ENCODE peak calls at places on chromosome 17, in nine cellular contexts. Y is CD8-positive, alpha-beta T cell; O is cardiac muscle cell; H is left ventricle myocardium inferior; M is K562; T is CD8-positive, alpha-beta memory T cell; Q is tibial artery; G is lower lobe of right lung; F is astrocyte. D is an unnamed sample. For H3K4me1 and H3K27me3, the result is how much of the 10 kb centered on the place peaks cover.

GRCh38 chr17:28494445-28495188 is 11.5 kb upstream of the FOXN1 start:
- DNase-seq in Y (peak), O (peak), H (peak), M (peak), T (peak), Q (peak), G (peak), F (peak), D (peak)

GRCh38 chr17:80349437-80350160 is 65.4 kb upstream of the ENDOV start:
- DNase-seq in Y (no peak), O (no peak), H (no peak), M (no peak), T (no peak), Q (no peak), G (no peak), F (no peak), D (no peak)

GRCh38 chr17:17890773-17891759 is 54.3 kb upstream of the SREBF1 start:
- DNase-seq in Y (peak), O (peak), H (peak), M (peak), T (peak), Q (no peak), G (peak), F (peak), D (peak)

GRCh38 chr17:31053076-31053475 is 41.7 kb upstream of the NF1 start:
- DNase-seq in Y (no peak), O (no peak), H (no peak), M (no peak), T (no peak), Q (no peak), G (no peak), F (no peak), D (no peak)

GRCh38 chr17:3963214-3964201 is 729 bp downstream of the ATP2A3 start:
- DNase-seq in Y (peak), O (peak), H (no peak), M (peak), T (peak), Q (no peak), G (peak), F (no peak), D (no peak)

GRCh38 chr17:50071692-50072091 is 15.8 kb downstream of the ITGA3 start:
- DNase-seq in Y (no peak), O (no peak), H (no peak), M (no peak), T (no peak), Q (no peak), G (no peak), F (no peak), D (no peak)

GRCh38 chr17:40364121-40364861 is at the start of gene GJD3:
- DNase-seq in Y (no peak), O (no peak), H (no peak), M (peak), T (no peak), Q (no peak), G (no peak), F (no peak), D (no peak)

GRCh38 chr17:77455111-77455877 is 314.5 kb downstream of the SEC14L1 start:
- DNase-seq in Y (no peak), O (no peak), H (no peak), M (no peak), T (peak), Q (no peak), G (no peak), F (peak), D (no peak)

DNA sequence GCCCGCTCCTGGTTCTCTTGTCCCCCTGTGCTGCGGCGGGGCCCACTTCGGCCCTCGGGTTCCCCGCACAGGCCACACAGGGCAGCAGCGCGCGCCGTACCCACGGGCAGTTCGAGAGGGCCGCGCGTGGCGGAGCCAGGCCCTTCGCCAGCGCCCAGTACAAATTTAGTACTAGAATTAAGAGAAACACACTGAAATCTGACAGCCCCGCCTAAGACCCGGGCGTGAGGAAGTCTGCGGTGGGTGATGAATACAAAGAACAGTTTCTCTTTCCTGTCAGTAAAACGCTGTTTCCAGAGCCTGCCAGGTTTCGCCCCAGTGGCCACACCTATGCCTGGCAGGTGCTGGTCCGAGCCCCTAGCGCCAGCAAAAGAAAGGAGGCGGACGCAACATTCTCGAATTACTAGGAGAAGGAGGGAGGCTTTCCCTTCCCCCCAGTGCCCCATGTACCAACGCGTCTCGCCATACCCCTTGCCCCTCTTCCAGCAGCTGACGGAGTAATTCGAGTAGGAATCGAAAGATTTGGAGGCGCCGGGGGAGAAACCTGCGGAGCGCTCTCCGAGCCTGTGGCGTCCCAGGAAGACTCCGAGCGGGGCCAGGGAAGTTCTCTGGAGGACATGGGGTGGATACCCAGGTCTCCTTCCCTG is 591 bp upstream of the SLFN5 start:
- DNase-seq in Y (peak), O (peak), H (peak), M (peak), T (peak), Q (peak), G (peak), F (peak), D (no peak)
- H3K4me3 ChIP-seq in Y (peak), O (peak), H (peak), M (peak), T (peak), Q (peak), G (peak), F (peak), D (peak)

GRCh38 chr17:46167826-46168569 is 25.2 kb downstream of the KANSL1 start:
- DNase-seq in Y (no peak), O (no peak), H (no peak), M (no peak), T (no peak), Q (no peak), G (no peak), F (peak), D (no peak)

GRCh38 chr17:46169913-46170312 is 23.3 kb downstream of the KANSL1 start:
- DNase-seq in Y (no peak), O (no peak), H (no peak), M (no peak), T (no peak), Q (no peak), G (no peak), F (no peak), D (no peak)

GRCh38 chr17:46163929-46164594 is 29.2 kb downstream of the KANSL1 start:
- DNase-seq in Y (no peak), O (no peak), H (no peak), M (no peak), T (no peak), Q (no peak), G (no peak), F (no peak), D (no peak)

GRCh38 chr17:46166692-46167249 is 26.5 kb downstream of the KANSL1 start:
- DNase-seq in Y (no peak), O (no peak), H (no peak), M (no peak), T (no peak), Q (no peak), G (no peak), F (no peak), D (no peak)

GRCh38 chr17:46167267-46167666 is 26.0 kb downstream of the KANSL1 start:
- DNase-seq in Y (no peak), O (no peak), H (no peak), M (no peak), T (no peak), Q (no peak), G (no peak), F (no peak), D (no peak)
- H3K4me1 ChIP-seq in Y (half or more), O (under half), H (half or more), M (under half), T (half or more), Q (under half), G (half or more), F (under half), D (under half)

GRCh38 chr17:55225237-55225636 is 39.5 kb upstream of the HLF start:
- DNase-seq in Y (no peak), O (no peak), H (no peak), M (no peak), T (no peak), Q (no peak), G (no peak), F (no peak), D (no peak)

GRCh38 chr17:55233840-55234239 is 30.9 kb upstream of the HLF start:
- DNase-seq in Y (no peak), O (no peak), H (no peak), M (no peak), T (no peak), Q (no peak), G (no peak), F (no peak), D (no peak)

GRCh38 chr17:55224746-55225145 is 40.0 kb upstream of the HLF start:
- DNase-seq in Y (no peak), O (no peak), H (no peak), M (no peak), T (no peak), Q (no peak), G (no peak), F (no peak), D (no peak)

GRCh38 chr17:55230716-55231115 is 34.0 kb upstream of the HLF start:
- DNase-seq in Y (no peak), O (no peak), H (no peak), M (no peak), T (no peak), Q (no peak), G (no peak), F (no peak), D (no peak)

DNA sequence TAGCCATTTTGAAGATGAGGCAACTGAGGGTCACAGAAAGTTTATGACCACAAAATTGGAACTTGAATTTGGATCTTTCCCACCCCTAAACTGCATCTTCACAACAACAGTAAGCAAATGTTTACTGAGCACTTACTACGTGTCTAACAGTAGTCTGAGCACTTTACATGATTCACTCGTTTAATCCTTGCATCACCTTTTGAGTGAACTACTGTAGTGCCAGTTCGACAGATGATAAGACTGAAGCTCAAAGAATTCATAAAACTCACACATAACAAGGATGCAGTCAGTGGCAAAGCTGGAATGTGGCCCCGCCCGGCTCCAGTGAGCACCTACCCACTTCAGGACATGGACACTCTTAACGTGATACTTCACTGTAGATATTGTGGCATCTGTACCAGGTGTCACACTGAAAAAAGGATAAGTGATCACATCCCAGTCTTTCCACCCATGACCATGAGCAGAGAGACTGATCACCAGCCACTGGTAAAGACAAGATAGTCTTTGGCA is 36.0 kb upstream of the HLF start:
- DNase-seq in Y (no peak), O (no peak), H (no peak), M (no peak), T (no peak), Q (no peak), G (no peak), F (no peak), D (no peak)
- H3K27me3 ChIP-seq in Y (under half), O (under half), H (under half), M (under half), T (under half), Q (under half), G (under half), F (under half), D (under half)

DNA sequence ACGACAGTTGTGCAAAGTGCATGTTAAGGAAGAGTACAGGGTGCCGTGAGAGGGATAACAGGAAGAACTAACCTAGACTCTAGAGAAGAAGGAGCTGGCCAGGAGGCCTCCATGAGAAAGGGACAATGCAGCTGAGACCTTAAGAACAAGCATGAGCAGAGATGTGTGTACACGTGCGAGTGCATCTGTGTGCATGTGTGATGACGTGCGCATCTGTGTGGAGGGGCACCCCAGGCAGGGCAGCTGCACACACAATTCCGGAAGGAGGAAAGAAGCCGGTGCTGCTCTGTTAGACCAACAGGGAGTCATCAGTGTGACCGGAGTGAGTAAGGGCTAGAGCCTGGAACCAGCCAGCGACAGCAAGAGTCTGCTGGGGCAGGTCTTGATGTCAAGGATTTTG is 7.6 kb upstream of the KIF19 start:
- DNase-seq in Y (no peak), O (no peak), H (no peak), M (no peak), T (no peak), Q (no peak), G (no peak), F (no peak), D (no peak)
- H3K4me3 ChIP-seq in Y (no peak), O (no peak), H (no peak), M (no peak), T (no peak), Q (no peak), G (no peak), F (no peak), D (no peak)

GRCh38 chr17:20208717-20209116 is 199.6 kb downstream of the SPECC1 start:
- DNase-seq in Y (no peak), O (no peak), H (no peak), M (no peak), T (no peak), Q (no peak), G (no peak), F (no peak), D (no peak)

GRCh38 chr17:20206068-20206467 is 196.9 kb downstream of the SPECC1 start:
- DNase-seq in Y (no peak), O (no peak), H (no peak), M (peak), T (peak), Q (no peak), G (no peak), F (peak), D (no peak)

GRCh38 chr17:20207295-20207985 is 198.3 kb downstream of the SPECC1 start:
- DNase-seq in Y (no peak), O (no peak), H (no peak), M (peak), T (no peak), Q (no peak), G (no peak), F (no peak), D (no peak)

GRCh38 chr17:20205609-20206008 is 196.4 kb downstream of the SPECC1 start:
- DNase-seq in Y (no peak), O (no peak), H (no peak), M (no peak), T (no peak), Q (no peak), G (no peak), F (no peak), D (no peak)

DNA sequence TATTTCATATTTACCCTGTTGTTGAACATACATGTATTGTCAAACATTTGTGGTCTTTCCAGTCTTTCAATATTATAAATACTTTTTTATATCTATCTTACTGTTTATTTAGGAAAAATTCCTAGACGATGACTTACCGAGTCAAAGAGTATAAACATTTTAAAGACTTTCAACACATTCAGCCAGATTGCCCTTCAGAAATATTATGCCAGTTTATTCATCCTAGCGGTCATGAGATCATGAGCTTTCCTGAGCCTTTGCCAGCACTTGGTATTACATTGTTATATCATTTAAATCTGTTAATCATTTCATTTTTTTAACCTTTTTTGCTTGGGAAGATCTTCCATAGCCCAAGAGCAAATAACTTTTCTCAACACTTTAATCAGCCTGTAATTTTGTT is 197.4 kb downstream of the SPECC1 start:
- DNase-seq in Y (no peak), O (no peak), H (no peak), M (no peak), T (no peak), Q (no peak), G (no peak), F (peak), D (no peak)
- H3K4me1 ChIP-seq in Y (under half), O (under half), H (under half), M (under half), T (under half), Q (under half), G (under half), F (under half), D (under half)

GRCh38 chr17:55648086-55648485 is 74.6 kb downstream of the TMEM100 start:
- DNase-seq in Y (no peak), O (no peak), H (no peak), M (no peak), T (no peak), Q (no peak), G (no peak), F (no peak), D (no peak)
- H3K27me3 ChIP-seq in Y (under half), O (under half), H (under half), M (under half), T (under half), Q (under half), G (under half), F (under half), D (under half)

GRCh38 chr17:44968225-44969143 is at the start of gene C1QL1:
- DNase-seq in Y (peak), O (peak), H (peak), M (peak), T (peak), Q (peak), G (peak), F (peak), D (peak)

GRCh38 chr17:44967907-44968224 is 237 bp downstream of the C1QL1 start:
- DNase-seq in Y (no peak), O (no peak), H (no peak), M (no peak), T (no peak), Q (no peak), G (no peak), F (no peak), D (no peak)

GRCh38 chr17:44966348-44967025 is 1.6 kb downstream of the C1QL1 start:
- DNase-seq in Y (no peak), O (no peak), H (no peak), M (no peak), T (no peak), Q (no peak), G (no peak), F (no peak), D (no peak)

GRCh38 chr17:44965491-44966234 is 2.4 kb downstream of the C1QL1 start:
- DNase-seq in Y (no peak), O (no peak), H (no peak), M (no peak), T (no peak), Q (no peak), G (no peak), F (no peak), D (no peak)

DNA sequence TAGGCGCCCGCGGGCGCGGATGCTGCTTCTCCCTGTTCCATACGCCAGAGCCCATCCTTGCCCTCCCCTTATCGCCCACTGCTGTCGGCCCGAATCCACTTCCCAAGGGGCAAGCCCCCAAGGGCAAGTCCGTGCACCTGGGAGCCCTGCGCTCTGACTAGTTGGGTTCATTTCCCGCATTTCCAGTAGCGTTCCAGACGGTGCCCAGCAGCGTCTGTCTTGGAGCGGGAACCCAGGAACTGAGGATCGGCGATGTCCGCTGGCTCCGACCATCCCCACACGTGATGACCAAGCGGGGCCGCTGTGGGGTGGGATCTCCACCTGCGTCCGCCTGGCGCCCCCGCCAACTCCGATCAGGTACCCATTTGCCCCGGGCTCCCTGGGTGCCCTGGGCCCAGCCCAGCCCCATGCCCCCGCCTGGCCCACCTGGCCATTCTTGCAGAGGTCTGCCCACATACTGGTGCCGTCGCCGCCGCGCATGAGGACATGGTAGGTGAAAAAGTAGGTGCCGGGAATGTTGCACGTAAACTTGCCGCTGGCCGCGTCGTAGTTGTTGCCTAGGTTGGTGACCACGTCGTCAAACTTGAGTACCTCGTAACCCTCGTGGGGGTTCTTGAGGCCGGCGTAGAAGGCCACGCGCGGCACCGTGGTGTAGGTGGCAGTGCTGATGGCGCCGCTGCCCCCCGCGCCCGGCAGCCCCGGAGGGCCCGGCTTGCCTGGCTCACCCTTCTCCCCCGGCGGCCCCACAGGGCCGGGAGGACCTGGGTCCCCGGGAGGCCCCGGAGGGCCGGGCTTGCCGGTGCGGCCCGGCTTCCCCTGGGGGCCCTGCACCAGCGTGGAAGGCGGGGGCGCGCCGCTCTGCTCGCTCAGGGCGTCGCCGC is 837 bp downstream of the C1QL1 start:
- DNase-seq in Y (no peak), O (no peak), H (no peak), M (no peak), T (peak), Q (no peak), G (no peak), F (no peak), D (no peak)
- H3K4me3 ChIP-seq in Y (peak), O (peak), H (peak), M (no peak), T (peak), Q (peak), G (peak), F (no peak), D (peak)

GRCh38 chr17:1188812-1189211 is 9.0 kb upstream of the ABR start:
- DNase-seq in Y (no peak), O (no peak), H (peak), M (no peak), T (no peak), Q (peak), G (peak), F (peak), D (no peak)
- H3K4me1 ChIP-seq in Y (under half), O (under half), H (half or more), M (under half), T (under half), Q (under half), G (under half), F (under half), D (under half)

GRCh38 chr17:68200689-68201424 is 47.0 kb upstream of the AMZ2 start:
- DNase-seq in Y (peak), O (peak), H (peak), M (peak), T (peak), Q (peak), G (peak), F (peak), D (peak)
- H3K27me3 ChIP-seq in Y (under half), O (half or more), H (under half), M (under half), T (under half), Q (under half), G (under half), F (under half), D (half or more)

DNA sequence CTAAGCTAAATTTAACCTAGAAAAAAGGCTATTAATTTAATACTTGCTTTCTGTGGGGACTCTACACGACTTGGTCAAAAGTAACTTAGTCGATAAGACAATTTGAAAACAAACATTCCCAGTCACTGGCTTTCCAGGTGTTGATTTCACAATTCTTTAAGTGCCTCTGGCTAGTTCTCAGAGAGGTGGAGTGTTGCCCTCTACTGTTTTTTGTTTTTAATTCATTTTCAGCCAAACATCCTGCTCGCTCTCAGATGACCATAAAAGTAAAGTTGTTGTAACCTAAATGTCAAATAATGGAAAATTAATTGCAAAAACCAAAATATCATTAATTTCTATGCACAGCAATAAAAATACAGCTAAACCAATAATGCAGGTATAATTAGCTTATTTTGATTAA is 107.1 kb downstream of the MYO1D start:
- DNase-seq in Y (no peak), O (peak), H (no peak), M (no peak), T (no peak), Q (no peak), G (no peak), F (no peak), D (no peak)
- H3K4me3 ChIP-seq in Y (no peak), O (no peak), H (no peak), M (no peak), T (no peak), Q (no peak), G (no peak), F (no peak), D (no peak)